ENCODE peak calls at places on chromosome 2, in eight cellular contexts. H is GDM1; I is activated naive CD4-positive, alpha-beta T cell; F is NCI-H460; J is stimulated activated CD4-positive, alpha-beta T cell treated with anti-CD3 and anti-CD28 coated beads, Interleukin-1b, Interleukin-23, amount 100 ng/mL, for 24 hours; L is brain pericyte; Q is HFFc6; C is Kasumi-1. N is an unnamed sample.

GRCh38 chr2:37770797-37771196 is 99.4 kb upstream of the CDC42EP3 start:
- DNase-seq in H (no peak), I (no peak), F (no peak), J (no peak), L (no peak), Q (no peak), C (no peak), N (no peak)

GRCh38 chr2:64613276-64613675 is 40.4 kb downstream of the SERTAD2 start:
- DNase-seq in H (no peak), I (no peak), F (no peak), J (no peak), L (no peak), Q (no peak), C (no peak), N (no peak)

GRCh38 chr2:155662224-155662623 is 670.3 kb downstream of the NR4A2 start:
- DNase-seq in H (no peak), I (no peak), F (no peak), J (no peak), L (no peak), Q (no peak), C (no peak), N (no peak)

GRCh38 chr2:8511868-8512612 is 169.8 kb upstream of the ID2 start:
- DNase-seq in H (no peak), I (no peak), F (no peak), J (no peak), L (no peak), Q (peak), C (no peak), N (peak)

GRCh38 chr2:15560404-15560987 is 638 bp downstream of the NBAS start:
- DNase-seq in H (no peak), I (no peak), F (no peak), J (no peak), L (no peak), Q (peak), C (peak), N (no peak)

GRCh38 chr2:212923393-212923792 is 228.0 kb downstream of the IKZF2 start:
- DNase-seq in H (no peak), I (no peak), F (no peak), J (no peak), L (no peak), Q (no peak), C (no peak), N (no peak)

GRCh38 chr2:162072181-162072702 is 1.8 kb downstream of the DPP4 start:
- DNase-seq in H (no peak), I (no peak), F (no peak), J (no peak), L (no peak), Q (peak), C (no peak), N (peak)

GRCh38 chr2:241507430-241508239 is 749 bp downstream of the STK25 start:
- DNase-seq in H (no peak), I (no peak), F (peak), J (peak), L (no peak), Q (peak), C (no peak), N (peak)

GRCh38 chr2:39419282-39420223 is 17.5 kb downstream of the MAP4K3 start:
- DNase-seq in H (no peak), I (no peak), F (no peak), J (no peak), L (no peak), Q (no peak), C (no peak), N (no peak)